ENCODE peak calls at places on chromosomes 3 and 15, in five cellular contexts. Z, B, C, R and S are unnamed samples.

GRCh38 chr15:78263907-78264303 is 457 bp upstream of the DNAJA4 start:
- DNase-seq in Z (no peak), B (no peak), C (no peak), R (no peak), S (peak; percentile 84)

GRCh38 chr3:43769471-43770425 is 79.0 kb downstream of the ABHD5 start:
- DNase-seq in Z (peak; percentile 94), B (peak; percentile 96), C (peak; percentile 98), R (peak; percentile 90), S (peak; percentile 98)

GRCh38 chr3:136266468-136266867 is 16.3 kb downstream of the PCCB start:
- DNase-seq in Z (peak; percentile 61), B (no peak), C (no peak), R (peak; percentile 48), S (no peak)

GRCh38 chr15:40867200-40867599 is 6.8 kb downstream of the RHOV start:
- DNase-seq in Z (no peak), B (no peak), C (no peak), R (no peak), S (no peak)

GRCh38 chr3:107986505-107986904 is 104.3 kb downstream of the CD47 start:
- DNase-seq in Z (no peak), B (no peak), C (no peak), R (no peak), S (no peak)

GRCh38 chr15:71807125-71807629 is 3.2 kb upstream of the NR2E3 start:
- DNase-seq in Z (peak; percentile 26), B (no peak), C (no peak), R (no peak), S (no peak)

GRCh38 chr15:97995881-97996603 is 35.5 kb downstream of the ARRDC4 start:
- DNase-seq in Z (peak; percentile 31), B (no peak), C (peak; percentile 49), R (peak; percentile 89), S (peak; percentile 59)

GRCh38 chr3:120780977-120781376 is 38.4 kb downstream of the GTF2E1 start:
- DNase-seq in Z (peak; percentile 95), B (no peak), C (no peak), R (no peak), S (peak; percentile 18)

GRCh38 chr3:87336761-87337160 is 60.4 kb upstream of the POU1F1 start:
- DNase-seq in Z (peak; percentile 10), B (no peak), C (no peak), R (no peak), S (no peak)

GRCh38 chr3:80889643-80890042 is 871.8 kb downstream of the GBE1 start:
- DNase-seq in Z (no peak), B (no peak), C (no peak), R (no peak), S (no peak)

DNA sequence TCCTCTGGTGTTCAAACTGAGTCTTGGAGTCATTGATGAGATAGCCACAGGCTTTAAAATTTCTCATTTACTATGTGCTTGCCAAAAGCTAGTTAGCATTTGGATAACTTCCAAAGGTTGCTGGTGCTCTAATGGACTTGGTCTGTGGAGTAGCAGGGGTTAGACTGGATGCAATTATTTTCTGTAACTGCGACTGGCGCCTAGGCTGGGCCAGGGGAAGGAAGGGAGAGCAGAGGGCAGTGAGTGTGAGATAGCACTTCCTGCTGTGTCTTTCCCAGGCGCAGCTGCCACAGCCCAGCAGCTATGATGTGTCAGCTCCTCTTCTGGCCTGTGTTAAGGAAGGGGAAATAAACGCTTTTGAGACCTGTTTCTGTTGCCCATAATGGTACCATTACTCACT is 98.6 kb downstream of the MYRIP start:
- DNase-seq in Z (peak; percentile 5), B (peak; percentile 31), C (peak; percentile 49), R (no peak), S (peak; percentile 46)
- H3K4me1 ChIP-seq in Z (no peaks in the 10 kb centered on the region), B (peaks cover 10% of the 10 kb centered on the region), C (peaks cover 61% of the 10 kb centered on the region), R (peaks cover 22% of the 10 kb centered on the region), S (peaks cover 13% of the 10 kb centered on the region)

GRCh38 chr15:23648920-23649515 is 1.4 kb upstream of the MAGEL2 start:
- DNase-seq in Z (no peak), B (peak; percentile 60), C (peak; percentile 69), R (no peak), S (peak; percentile 59)
- TF ChIP-seq CTCF in Z (peak; percentile 25), B (peak; percentile 21), C (peak; percentile 64), R (no peak), S (no peak)

DNA sequence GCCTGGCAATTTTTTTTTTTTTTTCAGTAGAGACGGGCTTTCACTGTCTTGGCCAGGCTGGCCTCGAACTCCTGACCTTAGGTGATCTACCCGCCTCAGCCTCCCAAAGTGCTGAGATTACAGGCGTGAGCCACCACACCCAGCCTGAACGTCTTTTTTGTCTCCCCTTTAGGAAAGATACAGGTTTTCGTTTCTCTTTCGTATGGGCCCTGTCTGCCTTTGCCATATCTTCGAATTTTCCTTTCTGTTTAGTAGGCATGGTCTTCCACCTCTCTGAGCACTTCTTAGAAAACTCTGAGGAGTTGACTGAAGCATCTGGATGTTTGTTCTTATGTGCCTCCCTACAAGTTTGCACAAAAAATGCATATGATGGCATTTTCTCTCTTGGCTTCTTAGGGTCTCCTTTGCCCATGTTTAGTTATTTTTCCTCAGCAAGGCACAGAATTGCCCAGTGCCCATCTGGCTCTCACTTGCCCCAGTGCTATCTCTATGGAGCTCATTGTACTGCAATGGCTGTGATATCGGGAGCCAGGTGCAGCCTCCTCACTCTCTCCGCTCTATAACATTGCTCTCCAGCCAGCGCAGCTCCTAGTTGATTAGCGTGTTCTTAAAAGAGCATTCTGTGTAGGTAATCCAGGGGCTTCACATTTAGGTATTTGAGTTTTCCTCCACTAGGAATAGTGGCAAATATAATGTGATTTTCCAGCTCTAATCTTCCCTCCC is 48.0 kb downstream of the ABHD2 start:
- DNase-seq in Z (no peak), B (no peak), C (no peak), R (no peak), S (no peak)
- H3K4me1 ChIP-seq in Z (peaks cover 18% of the 10 kb centered on the region), B (peaks cover 14% of the 10 kb centered on the region), C (peaks cover 77% of the 10 kb centered on the region), R (no peaks in the 10 kb centered on the region), S (peaks cover 21% of the 10 kb centered on the region)

GRCh38 chr3:14206548-14207177 is 28.0 kb downstream of the LSM3 start:
- DNase-seq in Z (no peak), B (no peak), C (no peak), R (no peak), S (no peak)
- TF ChIP-seq CTCF in Z (no peak), B (no peak), C (no peak), R (no peak), S (no peak)

GRCh38 chr3:182050932-182051331 is 339.2 kb downstream of the SOX2 start:
- DNase-seq in Z (no peak), B (no peak), C (no peak), R (no peak), S (no peak)
- H3K4me1 ChIP-seq in Z (no peaks in the 10 kb centered on the region), B (no peaks in the 10 kb centered on the region), C (no peaks in the 10 kb centered on the region), R (peaks cover 14% of the 10 kb centered on the region), S (no peaks in the 10 kb centered on the region)